ENCODE peak calls at places on chromosomes 13 and 19, in eight cellular contexts. T, Q, V, M, Z, I, R and S are unnamed samples.

GRCh38 chr19:47130120-47130588 is 481 bp upstream of the SAE1 start:
- DNase-seq in T (no peak), Q (no peak), V (no peak), M (no peak), Z (no peak), I (no peak), R (no peak), S (no peak)

GRCh38 chr13:80695841-80696240 is 354.9 kb upstream of the SPRY2 start:
- DNase-seq in T (no peak), Q (no peak), V (peak; percentile 10), M (no peak), Z (no peak), I (peak; percentile 5), R (no peak), S (no peak)

GRCh38 chr13:76828316-76828741 is 57.9 kb downstream of the KCTD12 start:
- DNase-seq in T (no peak), Q (no peak), V (no peak), M (no peak), Z (no peak), I (no peak), R (no peak), S (no peak)

GRCh38 chr13:42350141-42350540 is 78.2 kb downstream of the AKAP11 start:
- DNase-seq in T (no peak), Q (no peak), V (no peak), M (no peak), Z (no peak), I (no peak), R (no peak), S (no peak)

GRCh38 chr19:38617764-38618589 is at the start of gene MAP4K1:
- DNase-seq in T (peak; percentile 67), Q (peak; percentile 63), V (no peak), M (no peak), Z (no peak), I (no peak), R (no peak), S (peak; percentile 98)

GRCh38 chr19:41223431-41224234 is 4.6 kb downstream of the AXL start:
- DNase-seq in T (peak; percentile 47), Q (no peak), V (peak; percentile 29), M (peak; percentile 88), Z (no peak), I (peak; percentile 58), R (no peak), S (no peak)

GRCh38 chr19:37505958-37506386 is 767 bp upstream of the ZNF793 start:
- DNase-seq in T (no peak), Q (peak; percentile 16), V (no peak), M (no peak), Z (no peak), I (no peak), R (no peak), S (no peak)

GRCh38 chr13:114029866-114030625 is 56.2 kb upstream of the C13orf46 start:
- DNase-seq in T (no peak), Q (no peak), V (no peak), M (no peak), Z (no peak), I (no peak), R (no peak), S (no peak)

GRCh38 chr19:53657778-53658177 is 26.0 kb downstream of the DPRX start:
- DNase-seq in T (no peak), Q (no peak), V (no peak), M (no peak), Z (no peak), I (no peak), R (no peak), S (no peak)

GRCh38 chr19:56660381-56661105 is 11.0 kb downstream of the ZNF835 start:
- DNase-seq in T (no peak), Q (no peak), V (no peak), M (no peak), Z (no peak), I (no peak), R (peak; percentile 22), S (no peak)

GRCh38 chr13:99221567-99222239 is 21.0 kb downstream of the UBAC2 start:
- DNase-seq in T (no peak), Q (no peak), V (no peak), M (no peak), Z (no peak), I (no peak), R (no peak), S (no peak)

DNA sequence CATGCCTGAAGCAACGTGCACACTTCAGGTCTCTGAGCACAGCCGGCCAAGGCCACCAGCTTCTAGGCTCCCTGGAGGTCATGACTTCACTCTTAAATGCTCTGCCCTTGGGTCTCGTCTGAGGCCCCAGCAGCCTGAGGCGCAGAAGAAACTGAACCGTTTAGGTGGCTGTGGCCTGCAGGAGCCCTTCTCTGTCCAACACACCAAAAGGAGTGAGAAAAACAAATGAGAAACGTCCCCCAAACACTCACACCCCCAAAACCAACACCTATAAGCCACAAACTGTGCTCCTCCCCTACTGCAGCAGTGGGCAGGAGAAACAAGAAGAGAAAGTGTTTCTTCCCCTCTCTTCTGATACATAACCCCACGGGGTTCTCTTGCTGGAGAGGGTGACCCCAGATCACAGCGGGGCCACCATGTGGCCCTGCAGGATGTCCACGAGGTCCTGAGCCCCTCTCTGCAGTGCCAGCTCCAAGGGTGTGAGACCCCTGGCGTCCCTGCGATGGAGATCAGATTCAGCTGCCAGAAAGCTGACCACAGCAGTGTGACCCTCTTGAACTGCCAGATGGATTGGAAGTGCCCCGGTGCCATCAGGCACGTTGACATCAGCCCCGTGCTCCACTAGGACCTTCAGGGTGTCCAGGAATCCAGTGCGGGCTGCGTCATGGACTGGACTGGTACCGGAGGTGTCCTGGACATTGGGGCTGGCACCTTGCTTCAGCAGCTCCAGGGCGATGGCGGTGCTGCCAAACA is 1.0 kb upstream of the KRI1 start:
- DNase-seq in T (no peak), Q (peak; percentile 38), V (no peak), M (no peak), Z (no peak), I (no peak), R (no peak), S (peak; percentile 89)
- H3K4me3 ChIP-seq in T (peak overlapping the region; percentile 94), Q (peak overlapping the region; percentile 14), V (no peak overlapping the region), M (no peak overlapping the region), Z (no peak overlapping the region), I (peak overlapping the region; percentile 94), R (peak overlapping the region; percentile 88), S (peak overlapping the region; percentile 16)

DNA sequence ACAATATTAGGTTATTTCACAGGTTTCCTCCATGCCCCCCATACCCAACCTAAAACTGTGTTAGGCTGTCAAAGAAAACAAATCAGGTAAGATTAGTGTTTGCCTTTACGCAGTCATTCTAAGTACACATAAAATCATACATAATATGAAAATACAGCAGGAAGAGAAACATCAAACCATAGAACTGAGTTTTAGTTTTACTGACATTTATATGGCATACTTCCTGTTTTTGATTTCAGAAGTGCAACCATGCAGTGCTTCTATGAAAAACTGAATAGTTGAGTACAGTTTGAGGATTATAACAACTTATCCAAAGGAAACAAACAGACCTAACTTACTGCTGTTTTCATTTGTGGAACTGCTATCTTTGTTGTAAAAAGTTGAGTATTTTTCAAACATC is 91.3 kb downstream of the KCNRG start:
- DNase-seq in T (no peak), Q (no peak), V (no peak), M (no peak), Z (no peak), I (no peak), R (no peak), S (no peak)
- H3K4me3 ChIP-seq in T (no peak overlapping the region), Q (no peak overlapping the region), V (no peak overlapping the region), M (no peak overlapping the region), Z (no peak overlapping the region), I (no peak overlapping the region), R (no peak overlapping the region), S (no peak overlapping the region)

GRCh38 chr13:66992183-66992582 is 238.0 kb downstream of the PCDH9 start:
- DNase-seq in T (no peak), Q (no peak), V (peak; percentile 2), M (no peak), Z (no peak), I (peak; percentile 65), R (no peak), S (no peak)

GRCh38 chr13:66992683-66993082 is 237.5 kb downstream of the PCDH9 start:
- DNase-seq in T (no peak), Q (no peak), V (no peak), M (no peak), Z (no peak), I (no peak), R (no peak), S (no peak)

GRCh38 chr13:66994498-66995365 is 235.4 kb downstream of the PCDH9 start:
- DNase-seq in T (no peak), Q (no peak), V (no peak), M (no peak), Z (no peak), I (no peak), R (no peak), S (peak; percentile 50)

GRCh38 chr13:66995366-66995663 is 234.8 kb downstream of the PCDH9 start:
- DNase-seq in T (no peak), Q (no peak), V (no peak), M (no peak), Z (no peak), I (no peak), R (no peak), S (no peak)

GRCh38 chr13:66994097-66994496 is 236.0 kb downstream of the PCDH9 start:
- DNase-seq in T (peak; percentile 60), Q (peak; percentile 39), V (peak; percentile 82), M (peak; percentile 35), Z (peak; percentile 20), I (peak; percentile 83), R (peak; percentile 82), S (peak; percentile 75)
- H3K4me3 ChIP-seq in T (no peak overlapping the region), Q (no peak overlapping the region), V (no peak overlapping the region), M (no peak overlapping the region), Z (no peak overlapping the region), I (peak overlapping the region; percentile 38), R (peak overlapping the region; percentile 31), S (peak overlapping the region; percentile 1)

DNA sequence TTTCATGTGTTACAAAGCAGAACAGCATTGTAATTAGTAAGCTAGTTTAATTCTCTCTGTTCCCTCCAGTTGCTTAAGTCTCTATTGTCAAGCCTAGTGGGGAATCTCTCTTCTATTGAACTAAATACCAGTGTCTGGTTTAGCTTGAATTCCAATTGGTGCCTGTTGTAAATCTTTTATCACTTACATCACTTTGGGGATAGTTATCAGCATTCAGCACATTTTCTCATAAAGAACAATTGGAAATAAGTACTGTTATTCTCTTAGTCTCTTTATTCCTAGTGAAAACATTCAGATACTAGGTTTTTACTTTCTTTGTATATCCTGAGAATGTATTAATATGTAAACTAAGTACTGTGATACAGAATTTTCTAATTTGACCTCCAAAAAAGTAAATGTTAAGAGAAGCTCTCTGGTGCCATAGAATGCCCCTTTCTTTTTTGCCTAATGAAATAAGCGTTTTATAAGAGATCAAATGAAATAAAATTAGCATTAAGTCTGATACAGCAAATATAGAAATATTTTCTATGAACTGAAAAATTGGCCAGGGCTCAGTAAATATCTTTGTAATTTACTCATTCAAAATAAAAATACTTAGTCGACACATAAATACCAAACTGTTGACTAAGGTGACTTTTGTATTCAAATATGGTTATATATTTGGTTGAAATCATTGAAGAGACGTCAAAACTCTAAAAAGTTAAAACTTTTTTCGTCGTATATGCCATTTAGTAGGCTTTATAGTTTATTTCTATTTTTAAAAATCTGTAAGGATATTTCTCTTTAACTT is 25.4 kb downstream of the IPO5 start:
- DNase-seq in T (no peak), Q (no peak), V (no peak), M (no peak), Z (no peak), I (peak; percentile 15), R (no peak), S (no peak)
- H3K4me3 ChIP-seq in T (no peak overlapping the region), Q (no peak overlapping the region), V (peak overlapping the region; percentile 96), M (peak overlapping the region; percentile 13), Z (no peak overlapping the region), I (peak overlapping the region; percentile 88), R (no peak overlapping the region), S (no peak overlapping the region)